ENCODE peak calls at places on chromosomes 12 and 14, in six cellular contexts. B is fibroblast of lung, I is neural crest cell, F is mesenteric fat pad, E is non-pigmented ciliary epithelial cell, Y is T-helper 17 cell. H is an unnamed sample.

GRCh38 chr12:17108877-17109520 is 503.0 kb upstream of the LMO3 start:
- DNase-seq in B (no peak), I (no peak), F (no peak), E (no peak), Y (no peak), H (peak)

GRCh38 chr12:117774986-117775775 is 193.6 kb downstream of the KSR2 start:
- DNase-seq in B (no peak), I (no peak), F (no peak), E (no peak), Y (no peak), H (peak)

GRCh38 chr12:30599631-30600030 is 96.0 kb downstream of the IPO8 start:
- DNase-seq in B (peak), I (no peak), F (no peak), E (peak), Y (no peak), H (no peak)

GRCh38 chr14:76844223-76844622 is 18.0 kb downstream of the LRRC74A start:
- DNase-seq in B (no peak), I (no peak), F (no peak), E (no peak), Y (peak), H (peak)

GRCh38 chr12:2963760-2964292 is 4.6 kb downstream of the TEAD4 start:
- DNase-seq in B (peak), I (no peak), F (no peak), E (no peak), Y (no peak), H (peak)

GRCh38 chr12:31951008-31951407 is 8.2 kb upstream of the RESF1 start:
- DNase-seq in B (no peak), I (no peak), F (no peak), E (no peak), Y (no peak), H (no peak)

GRCh38 chr14:68471029-68471963 is 321.6 kb downstream of the ZFP36L1 start:
- DNase-seq in B (no peak), I (peak), F (no peak), E (no peak), Y (no peak), H (no peak)

GRCh38 chr14:56273151-56273550 is 154.9 kb downstream of the PELI2 start:
- DNase-seq in B (peak), I (no peak), F (no peak), E (no peak), Y (no peak), H (peak)

GRCh38 chr12:130685250-130685649 is 30.8 kb downstream of the RIMBP2 start:
- DNase-seq in B (no peak), I (no peak), F (no peak), E (no peak), Y (no peak), H (no peak)

GRCh38 chr12:26648584-26648983 is 184.4 kb downstream of the ITPR2 start:
- DNase-seq in B (peak), I (no peak), F (no peak), E (peak), Y (no peak), H (peak)

GRCh38 chr12:123483602-123484273 is 25.8 kb downstream of the SNRNP35 start:
- DNase-seq in B (no peak), I (no peak), F (no peak), E (no peak), Y (no peak), H (no peak)

GRCh38 chr14:32075636-32076277 is 1.3 kb upstream of the ARHGAP5 start:
- DNase-seq in B (peak), I (no peak), F (no peak), E (no peak), Y (no peak), H (peak)

GRCh38 chr14:75293920-75294648 is 15.5 kb downstream of the FOS start:
- DNase-seq in B (peak), I (peak), F (peak), E (no peak), Y (peak), H (peak)

GRCh38 chr12:57239587-57240068 is 10.1 kb downstream of the SHMT2 start:
- DNase-seq in B (peak), I (no peak), F (no peak), E (no peak), Y (no peak), H (no peak)

GRCh38 chr12:32906407-32907165 is 10.0 kb upstream of the PKP2 start:
- DNase-seq in B (no peak), I (no peak), F (no peak), E (no peak), Y (no peak), H (no peak)

GRCh38 chr14:94423465-94424056 is 29.0 kb downstream of the SERPINA11 start:
- DNase-seq in B (peak), I (peak), F (no peak), E (no peak), Y (peak), H (peak)

GRCh38 chr12:96177013-96177412 is 17.2 kb upstream of the ELK3 start:
- DNase-seq in B (peak), I (no peak), F (no peak), E (peak), Y (no peak), H (peak)

GRCh38 chr12:122793685-122794106 is 19.3 kb downstream of the CCDC62 start:
- DNase-seq in B (peak), I (peak), F (no peak), E (no peak), Y (no peak), H (peak)

GRCh38 chr14:105999361-106000028 is 473.1 kb downstream of the TMEM121 start:
- DNase-seq in B (no peak), I (peak), F (no peak), E (no peak), Y (peak), H (no peak)

GRCh38 chr14:44204061-44204815 is 302.8 kb downstream of the FSCB start:
- DNase-seq in B (no peak), I (no peak), F (no peak), E (peak), Y (no peak), H (no peak)

GRCh38 chr14:36270191-36270590 is 50.2 kb downstream of the MBIP start:
- DNase-seq in B (no peak), I (no peak), F (no peak), E (no peak), Y (no peak), H (no peak)

GRCh38 chr14:100314724-100315123 is 8.4 kb upstream of the SLC25A47 start:
- DNase-seq in B (no peak), I (no peak), F (no peak), E (no peak), Y (no peak), H (no peak)

GRCh38 chr12:117832459-117833457 is 136.0 kb downstream of the KSR2 start:
- DNase-seq in B (no peak), I (no peak), F (peak), E (no peak), Y (no peak), H (peak)

GRCh38 chr14:24403294-24404013 is 4.7 kb downstream of the NYNRIN start:
- DNase-seq in B (peak), I (no peak), F (no peak), E (no peak), Y (no peak), H (no peak)

GRCh38 chr12:120584343-120585149 is 3.3 kb upstream of the POP5 start:
- DNase-seq in B (no peak), I (peak), F (peak), E (no peak), Y (peak), H (no peak)

GRCh38 chr14:56989359-56989758 is 179.1 kb upstream of the OTX2 start:
- DNase-seq in B (no peak), I (no peak), F (no peak), E (no peak), Y (no peak), H (no peak)

GRCh38 chr12:110528277-110528839 is 26.2 kb downstream of the RAD9B start:
- DNase-seq in B (no peak), I (no peak), F (no peak), E (no peak), Y (no peak), H (no peak)

GRCh38 chr12:19597304-19598066 is 158.2 kb downstream of the AEBP2 start:
- DNase-seq in B (no peak), I (no peak), F (no peak), E (no peak), Y (no peak), H (no peak)

GRCh38 chr14:75279153-75279738 is 618 bp downstream of the FOS start:
- DNase-seq in B (peak), I (peak), F (peak), E (no peak), Y (no peak), H (peak)

GRCh38 chr12:2853626-2854025 is 3.2 kb downstream of the TEX52 start:
- DNase-seq in B (peak), I (peak), F (no peak), E (no peak), Y (peak), H (peak)

H was measured in astrocyte.